ENCODE peak calls at places on chromosomes 3 and 15, in five cellular contexts. O, L, G, D and E are unnamed samples.

GRCh38 chr15:40257656-40258450 is 19.0 kb downstream of the PAK6 start:
- DNase-seq in O (no peak), L (no peak), G (no peak), D (no peak), E (no peak)

GRCh38 chr3:183980408-183980807 is 37.3 kb downstream of the ABCC5 start:
- DNase-seq in O (no peak), L (no peak), G (no peak), D (no peak), E (no peak)

GRCh38 chr15:56042982-56043980 is 49.9 kb upstream of the NEDD4 start:
- DNase-seq in O (no peak), L (no peak), G (no peak), D (no peak), E (no peak)

GRCh38 chr3:47780727-47781325 is 867 bp downstream of the SMARCC1 start:
- DNase-seq in O (no peak), L (no peak), G (no peak), D (no peak), E (no peak)

GRCh38 chr3:69370156-69370944 is 15.5 kb downstream of the FRMD4B start:
- DNase-seq in O (peak), L (no peak), G (peak), D (no peak), E (no peak)

GRCh38 chr3:155431856-155432570 is 138.5 kb upstream of the STRIT1 start:
- DNase-seq in O (no peak), L (no peak), G (no peak), D (no peak), E (no peak)

GRCh38 chr3:63032876-63033275 is 157.7 kb upstream of the CADPS start:
- DNase-seq in O (no peak), L (no peak), G (no peak), D (no peak), E (no peak)

GRCh38 chr3:99817437-99818240 is at the start of gene CMSS1:
- DNase-seq in O (peak), L (peak), G (peak), D (peak), E (peak)

GRCh38 chr3:112640864-112641751 is at the start of gene CCDC80:
- DNase-seq in O (no peak), L (peak), G (no peak), D (peak), E (peak)

GRCh38 chr15:40958146-40958545 is 4.9 kb downstream of the CHAC1 start:
- DNase-seq in O (no peak), L (no peak), G (no peak), D (no peak), E (no peak)

GRCh38 chr3:129449279-129450115 is 9.5 kb downstream of the IFT122 start:
- DNase-seq in O (no peak), L (no peak), G (no peak), D (no peak), E (no peak)
- H3K4me3 ChIP-seq in O (no peak), L (no peak), G (no peak), D (no peak), E (no peak)

GRCh38 chr15:89399390-89400120 is 64.9 kb upstream of the POLG start:
- DNase-seq in O (no peak), L (no peak), G (peak), D (no peak), E (no peak)

GRCh38 chr15:89400997-89401590 is 66.5 kb upstream of the POLG start:
- DNase-seq in O (no peak), L (no peak), G (no peak), D (no peak), E (no peak)

GRCh38 chr15:89401636-89402252 is 67.1 kb upstream of the POLG start:
- DNase-seq in O (no peak), L (no peak), G (no peak), D (no peak), E (peak)

GRCh38 chr15:89399070-89399389 is 64.4 kb upstream of the POLG start:
- DNase-seq in O (no peak), L (no peak), G (no peak), D (no peak), E (no peak)

GRCh38 chr15:89400121-89400996 is 65.7 kb upstream of the POLG start:
- DNase-seq in O (no peak), L (no peak), G (peak), D (no peak), E (no peak)
- H3K4me3 ChIP-seq in O (no peak), L (no peak), G (no peak), D (no peak), E (no peak)

DNA sequence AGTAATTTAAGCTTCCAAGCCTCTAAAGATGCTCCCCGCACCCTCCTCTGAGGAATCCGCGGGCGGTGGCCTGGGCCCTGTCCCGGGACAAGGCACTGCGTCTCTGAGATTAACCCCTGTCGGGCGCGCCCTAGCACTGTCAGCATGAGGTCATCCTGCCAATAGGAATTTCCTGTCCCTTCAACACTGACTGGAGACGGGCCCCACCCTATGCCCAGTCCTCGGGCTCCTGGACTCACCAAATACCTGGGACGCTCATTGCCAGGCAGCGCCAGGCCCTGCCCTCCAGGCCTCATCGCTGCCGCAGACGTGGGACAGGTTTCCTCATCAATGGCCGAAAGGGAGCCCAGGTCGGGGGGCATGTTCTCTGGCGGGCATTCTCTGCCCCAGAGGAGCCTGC is 67.6 kb upstream of the SH3GL3 start:
- DNase-seq in O (no peak), L (no peak), G (no peak), D (no peak), E (no peak)
- H3K4me3 ChIP-seq in O (no peak), L (no peak), G (no peak), D (no peak), E (no peak)

GRCh38 chr3:131261137-131261536 is 120.4 kb upstream of the NUDT16 start:
- DNase-seq in O (no peak), L (no peak), G (no peak), D (no peak), E (no peak)
- H3K4me3 ChIP-seq in O (no peak), L (no peak), G (no peak), D (no peak), E (no peak)

GRCh38 chr3:127483902-127484591 is 106.5 kb downstream of the TPRA1 start:
- DNase-seq in O (peak), L (peak), G (peak), D (no peak), E (no peak)

GRCh38 chr3:127480196-127480933 is 110.2 kb downstream of the TPRA1 start:
- DNase-seq in O (peak), L (no peak), G (peak), D (no peak), E (no peak)

GRCh38 chr3:127483005-127483641 is 107.4 kb downstream of the TPRA1 start:
- DNase-seq in O (peak), L (peak), G (peak), D (no peak), E (no peak)

GRCh38 chr3:127484601-127485388 is 105.7 kb downstream of the TPRA1 start:
- DNase-seq in O (peak), L (peak), G (peak), D (no peak), E (peak)

GRCh38 chr3:127482216-127483004 is 108.1 kb downstream of the TPRA1 start:
- DNase-seq in O (peak), L (no peak), G (peak), D (peak), E (peak)
- H3K4me3 ChIP-seq in O (no peak), L (no peak), G (no peak), D (no peak), E (no peak)

DNA sequence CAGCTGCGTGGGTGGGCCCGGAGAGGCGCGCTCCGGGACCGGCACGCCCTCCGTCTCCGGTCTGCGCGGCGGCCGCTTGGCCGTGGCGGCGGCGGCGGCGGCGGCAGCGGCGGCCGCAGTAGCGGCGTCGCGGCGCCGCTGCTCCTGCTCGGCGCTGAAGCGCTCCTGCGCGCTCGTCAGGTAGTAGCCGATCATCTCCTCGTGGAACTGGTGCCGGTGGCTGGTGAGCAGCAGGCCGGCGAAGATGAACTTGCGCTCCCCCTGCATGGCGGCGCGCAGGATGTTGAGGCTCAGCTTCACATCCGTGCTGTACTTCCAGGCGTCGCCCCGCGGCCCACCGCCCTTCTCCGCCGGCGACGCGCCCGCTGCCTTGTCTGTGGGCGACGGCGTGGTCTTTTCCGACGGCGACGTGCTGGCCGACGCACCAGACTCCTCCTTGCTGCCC is 157.3 kb downstream of the KLF13 start:
- DNase-seq in O (peak), L (no peak), G (no peak), D (no peak), E (no peak)
- H3K4me3 ChIP-seq in O (no peak), L (no peak), G (no peak), D (no peak), E (no peak)

DNA sequence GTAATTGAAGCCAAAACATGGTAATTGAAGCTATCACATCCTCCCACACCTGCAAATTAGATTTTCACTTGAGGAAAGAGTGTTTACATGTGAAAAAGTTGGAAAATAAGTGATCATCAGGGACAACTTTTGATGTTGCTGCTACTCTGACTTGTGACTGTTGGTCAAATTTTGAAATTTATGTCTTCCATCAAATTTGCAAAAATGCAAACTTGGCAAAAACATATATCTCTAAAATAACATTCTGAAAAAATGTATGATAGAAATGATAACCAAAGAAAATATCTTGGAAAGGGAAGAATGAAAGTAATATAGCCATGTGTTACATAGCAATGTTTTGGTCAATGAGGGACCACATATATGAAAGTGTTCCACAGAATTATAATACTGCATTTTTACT is 703.9 kb upstream of the SEMA6D start:
- DNase-seq in O (no peak), L (no peak), G (no peak), D (no peak), E (no peak)
- H3K4me3 ChIP-seq in O (no peak), L (no peak), G (no peak), D (no peak), E (no peak)

DNA sequence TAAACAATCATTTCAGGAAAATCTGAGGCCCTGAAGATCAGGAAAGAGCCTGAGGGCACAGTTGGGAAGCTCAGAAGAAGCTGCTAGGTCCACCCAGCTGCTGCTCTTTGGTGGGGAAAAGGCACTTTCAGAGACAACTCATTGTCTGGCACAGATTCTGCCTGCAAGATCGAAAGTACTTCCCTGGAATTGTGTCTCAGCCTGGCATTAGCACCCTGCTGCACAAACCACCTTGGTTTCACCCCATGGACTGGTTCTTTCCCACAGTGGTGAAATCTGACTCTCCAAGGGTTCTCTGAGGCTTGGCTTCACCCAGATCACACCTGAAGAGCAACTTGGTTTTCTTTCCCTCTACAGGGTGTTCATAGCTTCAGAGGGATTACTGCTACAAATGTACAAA is 18.7 kb downstream of the THRB start:
- DNase-seq in O (no peak), L (peak), G (no peak), D (no peak), E (no peak)
- H3K4me3 ChIP-seq in O (no peak), L (no peak), G (no peak), D (no peak), E (no peak)

DNA sequence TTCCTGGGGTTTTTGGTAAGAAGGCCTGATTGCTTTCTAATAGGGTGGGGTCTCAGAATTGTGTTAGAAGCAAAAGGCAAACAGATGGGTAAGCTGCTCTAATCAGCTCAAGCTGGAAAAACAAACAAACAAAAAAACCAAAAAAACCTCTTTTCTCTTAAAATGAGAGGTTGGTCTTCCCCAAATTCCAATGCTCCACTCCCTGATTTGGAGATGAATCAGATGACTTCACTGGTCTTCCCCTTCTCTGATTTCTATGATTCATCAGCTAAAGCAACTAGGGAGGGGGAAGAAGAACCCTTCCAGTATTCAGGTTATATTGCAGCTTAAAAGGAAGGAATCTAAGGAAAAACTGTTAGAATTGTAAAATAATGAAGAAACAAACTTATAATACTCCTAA is 9.6 kb upstream of the ANXA2 start:
- DNase-seq in O (no peak), L (no peak), G (no peak), D (no peak), E (peak)
- H3K4me3 ChIP-seq in O (no peak), L (no peak), G (no peak), D (no peak), E (no peak)

GRCh38 chr15:90232941-90233700 is 620 bp downstream of the CIB1 start:
- DNase-seq in O (peak), L (peak), G (peak), D (no peak), E (no peak)

GRCh38 chr15:90233701-90234518 is at the start of the genes CIB1 and GDPGP1:
- DNase-seq in O (peak), L (peak), G (peak), D (peak), E (peak)

GRCh38 chr15:90230610-90231009 is 3.1 kb downstream of the CIB1 start:
- DNase-seq in O (no peak), L (no peak), G (no peak), D (no peak), E (no peak)

GRCh38 chr15:90231028-90232017 is 2.4 kb downstream of the CIB1 start:
- DNase-seq in O (no peak), L (no peak), G (no peak), D (no peak), E (no peak)

GRCh38 chr15:90232196-90232595 is 1.5 kb downstream of the CIB1 start:
- DNase-seq in O (no peak), L (no peak), G (no peak), D (no peak), E (no peak)
- H3K4me3 ChIP-seq in O (no peak), L (no peak), G (no peak), D (peak), E (peak)